ENCODE peak calls at places on chromosomes 5 and 9, in five cellular contexts. One of them, this sample, is unnamed.

GRCh38 chr9:21153688-21154608 is 12.3 kb upstream of the IFNW1 start:
- DNase-seq in astrocyte: peak; percentile 11
- DNase-seq in endothelial cell of umbilical vein: peak; percentile 58
- DNase-seq in HepG2: no peak
- DNase-seq in body of pancreas: no peak
- DNase-seq in this sample: peak; percentile 13

GRCh38 chr9:125694478-125694877 is 12.5 kb downstream of the MAPKAP1 start:
- DNase-seq in astrocyte: peak; percentile 56
- DNase-seq in HepG2: peak; percentile 74
- DNase-seq in endothelial cell of umbilical vein: no peak
- DNase-seq in body of pancreas: no peak
- DNase-seq in this sample: no peak

GRCh38 chr5:145568581-145568980 is 266.6 kb downstream of the PRELID2 start:
- DNase-seq in body of pancreas: no peak
- DNase-seq in HepG2: no peak
- DNase-seq in astrocyte: no peak
- DNase-seq in endothelial cell of umbilical vein: peak; percentile 25
- DNase-seq in this sample: no peak

GRCh38 chr5:181204561-181205401 is at the start of gene TRIM7:
- DNase-seq in HepG2: no peak
- DNase-seq in astrocyte: no peak
- DNase-seq in body of pancreas: peak; percentile 74
- DNase-seq in endothelial cell of umbilical vein: peak; percentile 60
- DNase-seq in this sample: peak; percentile 37

GRCh38 chr9:94083384-94083783 is 880 bp upstream of the PTPDC1 start:
- DNase-seq in astrocyte: no peak
- DNase-seq in HepG2: no peak
- DNase-seq in body of pancreas: no peak
- DNase-seq in endothelial cell of umbilical vein: no peak
- DNase-seq in this sample: no peak

GRCh38 chr5:67900515-67900914 is 315.0 kb upstream of the PIK3R1 start:
- DNase-seq in HepG2: no peak
- DNase-seq in endothelial cell of umbilical vein: no peak
- DNase-seq in astrocyte: peak; percentile 70
- DNase-seq in body of pancreas: no peak
- DNase-seq in this sample: no peak

GRCh38 chr5:141524604-141525597 is 36.0 kb downstream of the PCDHGC5 start:
- DNase-seq in endothelial cell of umbilical vein: peak; percentile 96
- DNase-seq in body of pancreas: peak; percentile 85
- DNase-seq in astrocyte: peak; percentile 90
- DNase-seq in HepG2: peak; percentile 85
- DNase-seq in this sample: peak; percentile 78

GRCh38 chr9:89765211-89765610 is 160.4 kb downstream of the GADD45G start:
- DNase-seq in astrocyte: no peak
- DNase-seq in HepG2: no peak
- DNase-seq in endothelial cell of umbilical vein: no peak
- DNase-seq in body of pancreas: no peak
- DNase-seq in this sample: no peak

GRCh38 chr5:77077821-77078176 is 9.3 kb downstream of the ZBED3 start:
- DNase-seq in body of pancreas: no peak
- DNase-seq in HepG2: no peak
- DNase-seq in astrocyte: no peak
- DNase-seq in endothelial cell of umbilical vein: no peak
- DNase-seq in this sample: no peak

GRCh38 chr9:114412057-114412683 is 24.4 kb upstream of the AKNA start:
- DNase-seq in endothelial cell of umbilical vein: no peak
- DNase-seq in HepG2: no peak
- DNase-seq in body of pancreas: no peak
- DNase-seq in astrocyte: no peak
- DNase-seq in this sample: no peak

GRCh38 chr5:17292434-17293015 is 75.1 kb downstream of the BASP1 start:
- DNase-seq in body of pancreas: no peak
- DNase-seq in astrocyte: no peak
- DNase-seq in endothelial cell of umbilical vein: no peak
- DNase-seq in HepG2: no peak
- DNase-seq in this sample: no peak

GRCh38 chr9:34651286-34651685 is 699 bp upstream of the IL11RA start:
- DNase-seq in HepG2: no peak
- DNase-seq in body of pancreas: peak; percentile 66
- DNase-seq in endothelial cell of umbilical vein: peak; percentile 20
- DNase-seq in astrocyte: peak; percentile 33
- DNase-seq in this sample: peak; percentile 68

GRCh38 chr9:76810377-76810957 is 46.2 kb downstream of the PCA3 start:
- DNase-seq in body of pancreas: peak; percentile 59
- DNase-seq in astrocyte: peak; percentile 39
- DNase-seq in endothelial cell of umbilical vein: peak; percentile 67
- DNase-seq in HepG2: peak; percentile 33
- DNase-seq in this sample: peak; percentile 72

GRCh38 chr9:93679536-93680444 is 103.4 kb downstream of the PHF2 start:
- DNase-seq in body of pancreas: peak; percentile 4
- DNase-seq in endothelial cell of umbilical vein: no peak
- DNase-seq in astrocyte: no peak
- DNase-seq in HepG2: no peak
- DNase-seq in this sample: no peak

GRCh38 chr5:142748568-142749249 is 21.5 kb upstream of the ARHGAP26 start:
- DNase-seq in body of pancreas: peak; percentile 62
- DNase-seq in HepG2: peak; percentile 42
- DNase-seq in astrocyte: no peak
- DNase-seq in endothelial cell of umbilical vein: peak; percentile 13
- DNase-seq in this sample: peak; percentile 49

GRCh38 chr9:106757539-106757938 is 105.4 kb upstream of the ZNF462 start:
- DNase-seq in HepG2: no peak
- DNase-seq in astrocyte: no peak
- DNase-seq in body of pancreas: no peak
- DNase-seq in endothelial cell of umbilical vein: no peak
- DNase-seq in this sample: no peak

GRCh38 chr5:58493136-58493535 is 1.9 kb downstream of the GAPT start:
- DNase-seq in HepG2: no peak
- DNase-seq in astrocyte: no peak
- DNase-seq in body of pancreas: no peak
- DNase-seq in endothelial cell of umbilical vein: no peak
- DNase-seq in this sample: no peak

GRCh38 chr9:127741831-127742434 is 6.8 kb upstream of the TOR2A start:
- DNase-seq in astrocyte: peak; percentile 10
- DNase-seq in endothelial cell of umbilical vein: no peak
- DNase-seq in HepG2: peak; percentile 37
- DNase-seq in body of pancreas: peak; percentile 90
- DNase-seq in this sample: peak; percentile 65

GRCh38 chr9:107005201-107005600 is 142.2 kb downstream of the ZNF462 start:
- DNase-seq in body of pancreas: no peak
- DNase-seq in HepG2: no peak
- DNase-seq in endothelial cell of umbilical vein: no peak
- DNase-seq in astrocyte: no peak
- DNase-seq in this sample: no peak

GRCh38 chr5:169648725-169649124 is 11.7 kb downstream of the DOCK2 start:
- DNase-seq in body of pancreas: peak; percentile 15
- DNase-seq in endothelial cell of umbilical vein: no peak
- DNase-seq in HepG2: no peak
- DNase-seq in astrocyte: peak; percentile 92
- DNase-seq in this sample: no peak

GRCh38 chr9:129131300-129132145 is 20.3 kb downstream of the PTPA start:
- DNase-seq in astrocyte: peak; percentile 16
- DNase-seq in HepG2: peak; percentile 43
- DNase-seq in body of pancreas: peak; percentile 84
- DNase-seq in endothelial cell of umbilical vein: peak; percentile 65
- DNase-seq in this sample: peak; percentile 70

GRCh38 chr5:53433036-53433435 is 47.4 kb upstream of the FST start:
- DNase-seq in HepG2: peak; percentile 24
- DNase-seq in body of pancreas: no peak
- DNase-seq in astrocyte: no peak
- DNase-seq in endothelial cell of umbilical vein: no peak
- DNase-seq in this sample: no peak

GRCh38 chr5:37615184-37615583 is 224.7 kb downstream of the GDNF start:
- DNase-seq in endothelial cell of umbilical vein: peak; percentile 48
- DNase-seq in body of pancreas: no peak
- DNase-seq in HepG2: no peak
- DNase-seq in astrocyte: peak; percentile 98
- DNase-seq in this sample: no peak

GRCh38 chr9:115118471-115119156 is 657 bp upstream of the TNC start:
- DNase-seq in HepG2: no peak
- DNase-seq in body of pancreas: peak; percentile 36
- DNase-seq in astrocyte: peak; percentile 90
- DNase-seq in endothelial cell of umbilical vein: peak; percentile 24
- DNase-seq in this sample: peak; percentile 14

GRCh38 chr9:98742325-98743280 is 33.9 kb upstream of the GABBR2 start:
- DNase-seq in endothelial cell of umbilical vein: no peak
- DNase-seq in HepG2: no peak
- DNase-seq in astrocyte: peak; percentile 46
- DNase-seq in body of pancreas: no peak
- DNase-seq in this sample: no peak

GRCh38 chr9:99594056-99594780 is 227.5 kb upstream of the NR4A3 start:
- DNase-seq in HepG2: no peak
- DNase-seq in endothelial cell of umbilical vein: no peak
- DNase-seq in astrocyte: no peak
- DNase-seq in body of pancreas: no peak
- DNase-seq in this sample: no peak

GRCh38 chr5:174371600-174372094 is 326.1 kb downstream of the NSG2 start:
- DNase-seq in body of pancreas: no peak
- DNase-seq in astrocyte: peak; percentile 88
- DNase-seq in endothelial cell of umbilical vein: no peak
- DNase-seq in HepG2: no peak
- DNase-seq in this sample: no peak

GRCh38 chr9:130330202-130330601 is 64.6 kb downstream of the HMCN2 start:
- DNase-seq in astrocyte: no peak
- DNase-seq in HepG2: no peak
- DNase-seq in body of pancreas: no peak
- DNase-seq in endothelial cell of umbilical vein: no peak
- DNase-seq in this sample: no peak

GRCh38 chr5:18944771-18945170 is 1043.2 kb downstream of the CDH18 start:
- DNase-seq in astrocyte: peak; percentile 8
- DNase-seq in endothelial cell of umbilical vein: no peak
- DNase-seq in HepG2: no peak
- DNase-seq in body of pancreas: no peak
- DNase-seq in this sample: no peak

GRCh38 chr5:72244862-72245371 is 75.1 kb downstream of the MRPS27 start:
- DNase-seq in HepG2: peak; percentile 54
- DNase-seq in body of pancreas: peak; percentile 27
- DNase-seq in astrocyte: peak; percentile 46
- DNase-seq in endothelial cell of umbilical vein: peak; percentile 78
- DNase-seq in this sample: peak; percentile 8

GRCh38 chr5:1007681-1008450 is 736 bp upstream of the NKD2 start:
- DNase-seq in body of pancreas: peak; percentile 4
- DNase-seq in endothelial cell of umbilical vein: no peak
- DNase-seq in HepG2: no peak
- DNase-seq in astrocyte: no peak
- DNase-seq in this sample: peak; percentile 43

GRCh38 chr9:88429595-88430430 is 41.6 kb downstream of the SPIN1 start:
- DNase-seq in endothelial cell of umbilical vein: peak; percentile 14
- DNase-seq in body of pancreas: no peak
- DNase-seq in astrocyte: peak; percentile 18
- DNase-seq in HepG2: no peak
- DNase-seq in this sample: no peak

GRCh38 chr5:162096448-162096847 is 28.9 kb downstream of the GABRG2 start:
- DNase-seq in body of pancreas: no peak
- DNase-seq in endothelial cell of umbilical vein: no peak
- DNase-seq in HepG2: no peak
- DNase-seq in astrocyte: no peak
- DNase-seq in this sample: no peak

GRCh38 chr5:138946241-138946623 is 71.1 kb upstream of the LRRTM2 start:
- DNase-seq in endothelial cell of umbilical vein: no peak
- DNase-seq in body of pancreas: peak; percentile 53
- DNase-seq in HepG2: no peak
- DNase-seq in astrocyte: no peak
- DNase-seq in this sample: no peak

GRCh38 chr5:138945421-138946240 is 70.5 kb upstream of the LRRTM2 start:
- DNase-seq in astrocyte: no peak
- DNase-seq in HepG2: no peak
- DNase-seq in body of pancreas: peak; percentile 4
- DNase-seq in endothelial cell of umbilical vein: no peak
- DNase-seq in this sample: no peak

GRCh38 chr5:138943615-138944173 is 68.6 kb upstream of the LRRTM2 start:
- DNase-seq in HepG2: no peak
- DNase-seq in body of pancreas: peak; percentile 2
- DNase-seq in endothelial cell of umbilical vein: no peak
- DNase-seq in astrocyte: no peak
- DNase-seq in this sample: no peak

GRCh38 chr5:138942861-138943260 is 67.7 kb upstream of the LRRTM2 start:
- DNase-seq in HepG2: no peak
- DNase-seq in body of pancreas: peak; percentile 3
- DNase-seq in endothelial cell of umbilical vein: no peak
- DNase-seq in astrocyte: no peak
- DNase-seq in this sample: no peak

GRCh38 chr5:138944527-138945322 is 69.6 kb upstream of the LRRTM2 start:
- DNase-seq in HepG2: no peak
- DNase-seq in endothelial cell of umbilical vein: no peak
- DNase-seq in body of pancreas: peak; percentile 6
- DNase-seq in astrocyte: peak; percentile 58
- DNase-seq in this sample: no peak
- H3K4me1 ChIP-seq in HepG2: no peaks in the 10 kb centered on the region
- H3K4me1 ChIP-seq in endothelial cell of umbilical vein: no peaks in the 10 kb centered on the region
- H3K4me1 ChIP-seq in body of pancreas: peaks cover 38% of the 10 kb centered on the region
- H3K4me1 ChIP-seq in astrocyte: peaks cover 19% of the 10 kb centered on the region
- H3K4me1 ChIP-seq in this sample: no peaks in the 10 kb centered on the region

GRCh38 chr9:137136926-137137607 is 1.9 kb upstream of the GRIN1 start:
- DNase-seq in endothelial cell of umbilical vein: no peak
- DNase-seq in body of pancreas: no peak
- DNase-seq in astrocyte: no peak
- DNase-seq in HepG2: no peak
- DNase-seq in this sample: no peak
- H3K27me3 ChIP-seq in endothelial cell of umbilical vein: peaks cover 35% of the 10 kb centered on the region
- H3K27me3 ChIP-seq in body of pancreas: no peaks in the 10 kb centered on the region
- H3K27me3 ChIP-seq in astrocyte: peaks cover 43% of the 10 kb centered on the region
- H3K27me3 ChIP-seq in HepG2: peaks cover 59% of the 10 kb centered on the region
- H3K27me3 ChIP-seq in this sample: peaks cover 18% of the 10 kb centered on the region

DNA sequence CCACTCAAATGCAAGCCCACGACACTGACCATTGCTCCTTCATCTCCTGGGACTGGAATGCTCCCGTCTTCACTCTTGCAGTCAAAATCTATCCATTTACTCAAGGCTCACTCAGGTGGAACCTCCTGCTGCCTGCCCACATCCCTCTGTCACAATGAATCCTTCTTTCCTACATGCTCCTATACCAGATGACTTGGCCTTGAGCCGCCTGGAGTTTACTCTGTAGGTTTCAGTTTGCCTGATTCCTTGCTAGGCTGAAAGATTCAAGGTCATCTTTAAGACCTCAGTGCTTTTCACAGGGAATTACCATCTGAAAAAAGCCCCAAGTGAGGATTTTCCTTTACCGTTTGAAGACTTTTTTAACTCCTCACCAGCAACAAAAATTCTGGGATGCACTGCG is 264.1 kb downstream of the GLIS3 start:
- DNase-seq in HepG2: no peak
- DNase-seq in astrocyte: no peak
- DNase-seq in endothelial cell of umbilical vein: no peak
- DNase-seq in body of pancreas: no peak
- DNase-seq in this sample: no peak
- H3K4me1 ChIP-seq in HepG2: no peaks in the 10 kb centered on the region
- H3K4me1 ChIP-seq in astrocyte: peaks cover 6% of the 10 kb centered on the region
- H3K4me1 ChIP-seq in endothelial cell of umbilical vein: no peaks in the 10 kb centered on the region
- H3K4me1 ChIP-seq in body of pancreas: peaks cover 24% of the 10 kb centered on the region
- H3K4me1 ChIP-seq in this sample: no peaks in the 10 kb centered on the region

DNA sequence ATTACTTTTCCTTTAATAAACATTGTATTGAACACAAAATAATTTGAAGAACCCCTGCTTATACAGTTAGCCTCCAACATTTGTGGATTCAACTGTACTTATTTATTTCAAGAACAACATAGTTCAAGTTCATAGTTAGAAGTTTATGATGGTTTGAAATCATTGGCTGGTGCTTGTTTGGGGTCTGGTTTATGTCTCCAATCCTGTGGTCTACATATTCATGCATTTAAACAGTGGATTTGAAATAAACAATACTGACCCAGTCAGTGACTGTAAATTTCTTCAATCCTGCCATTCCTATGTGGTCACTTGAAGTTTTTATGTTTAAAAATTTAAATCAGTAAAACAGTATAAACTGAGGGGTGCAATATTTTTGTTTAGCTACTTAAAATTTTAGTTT is 145.1 kb upstream of the TRPC7 start:
- DNase-seq in body of pancreas: no peak
- DNase-seq in astrocyte: no peak
- DNase-seq in HepG2: no peak
- DNase-seq in endothelial cell of umbilical vein: no peak
- DNase-seq in this sample: no peak
- H3K27me3 ChIP-seq in body of pancreas: no peaks in the 10 kb centered on the region
- H3K27me3 ChIP-seq in astrocyte: no peaks in the 10 kb centered on the region
- H3K27me3 ChIP-seq in HepG2: no peaks in the 10 kb centered on the region
- H3K27me3 ChIP-seq in endothelial cell of umbilical vein: no peaks in the 10 kb centered on the region
- H3K27me3 ChIP-seq in this sample: no peaks in the 10 kb centered on the region